ENCODE peak calls at places on chromosome 13, in five cellular contexts. B is stimulated activated CD8-positive, alpha-beta memory T cell treated with anti-CD3 and anti-CD28 coated beads, Interleukin-2, amount 100 ng/mL, for 1 hour; W is T-helper 17 cell; N is ELR; Y is GM19239. S is an unnamed sample.

GRCh38 chr13:43100667-43101066 is 77.3 kb downstream of the DNAJC15 start:
- DNase-seq in B (no peak), W (no peak), N (no peak), Y (no peak), S (no peak)

GRCh38 chr13:39892731-39893293 is 237.3 kb downstream of the COG6 start:
- DNase-seq in B (no peak), W (no peak), N (no peak), Y (no peak), S (no peak)

GRCh38 chr13:51849145-51850101 is 4.4 kb upstream of the TMEM272 start:
- DNase-seq in B (no peak), W (no peak), N (peak), Y (peak), S (no peak)

GRCh38 chr13:20174656-20175405 is 14.0 kb upstream of the GJA3 start:
- DNase-seq in B (peak), W (no peak), N (peak), Y (no peak), S (peak)

GRCh38 chr13:20064128-20064527 is 96.7 kb downstream of the GJA3 start:
- DNase-seq in B (no peak), W (no peak), N (peak), Y (no peak), S (no peak)

GRCh38 chr13:100666124-100666523 is 8.5 kb downstream of the TMTC4 start:
- DNase-seq in B (no peak), W (no peak), N (no peak), Y (no peak), S (no peak)

GRCh38 chr13:113653264-113654174 is 4.5 kb downstream of the ATP4B start:
- DNase-seq in B (no peak), W (no peak), N (no peak), Y (no peak), S (no peak)

GRCh38 chr13:21043898-21044297 is 17.5 kb downstream of the LATS2 start:
- DNase-seq in B (no peak), W (no peak), N (no peak), Y (no peak), S (no peak)

GRCh38 chr13:100533588-100534041 is 55.0 kb downstream of the GGACT start:
- DNase-seq in B (no peak), W (no peak), N (no peak), Y (no peak), S (no peak)

GRCh38 chr13:37383856-37384255 is 214.7 kb downstream of the POSTN start:
- DNase-seq in B (no peak), W (no peak), N (no peak), Y (no peak), S (no peak)

GRCh38 chr13:88651531-88651930 is 980.4 kb downstream of the SLITRK5 start:
- DNase-seq in B (no peak), W (no peak), N (no peak), Y (no peak), S (no peak)

GRCh38 chr13:23899555-23899954 is 2.3 kb upstream of the C1QTNF9B start:
- DNase-seq in B (no peak), W (no peak), N (peak), Y (no peak), S (no peak)

GRCh38 chr13:101190337-101190736 is 226.0 kb downstream of the NALCN start:
- DNase-seq in B (no peak), W (no peak), N (no peak), Y (no peak), S (no peak)

GRCh38 chr13:51865838-51866237 is 4.1 kb downstream of the CCDC70 start:
- DNase-seq in B (no peak), W (no peak), N (no peak), Y (no peak), S (no peak)

GRCh38 chr13:24361138-24361537 is 51.8 kb downstream of the C1QTNF9 start:
- DNase-seq in B (no peak), W (no peak), N (no peak), Y (no peak), S (no peak)

S was measured in GM12864.